ENCODE peak calls at places on chromosome 15, in six cellular contexts. F is RWPE1, U is AG04450, W is right lobe of liver, B is astrocyte of the spinal cord, A is endothelial cell. R is an unnamed sample.
A peak's percentile ranks its signal among the peaks of the same experiment; 100 is the strongest.

GRCh38 chr15:51828621-51829359 is 663 bp upstream of the TMOD3 start:
- DNase-seq in U (no peak), W (no peak), F (peak; percentile 86), A (no peak), B (no peak), R (no peak)

GRCh38 chr15:58274885-58275284 is 136.7 kb downstream of the AQP9 start:
- DNase-seq in U (no peak), A (no peak), W (no peak), F (no peak), B (no peak), R (no peak)

GRCh38 chr15:29207027-29207757 is 62.4 kb downstream of the NSMCE3 start:
- DNase-seq in U (no peak), A (no peak), F (no peak), W (no peak), B (no peak), R (no peak)

GRCh38 chr15:65376767-65377104 is 1.1 kb downstream of the IGDCC3 start:
- DNase-seq in A (no peak), F (no peak), W (no peak), B (no peak), U (no peak), R (peak; percentile 4)

GRCh38 chr15:90101130-90101968 is 919 bp downstream of the IDH2 start:
- DNase-seq in A (peak; percentile 54), W (peak; percentile 91), B (no peak), F (no peak), U (no peak), R (no peak)

GRCh38 chr15:85875756-85876155 is 81.0 kb upstream of the KLHL25 start:
- DNase-seq in F (no peak), A (no peak), B (no peak), U (no peak), W (no peak), R (no peak)

GRCh38 chr15:81379269-81379668 is 5.3 kb upstream of the TMC3 start:
- DNase-seq in B (no peak), U (no peak), A (no peak), W (no peak), F (no peak), R (no peak)

GRCh38 chr15:43279496-43279895 is 12.8 kb upstream of the TGM5 start:
- DNase-seq in U (no peak), F (no peak), W (no peak), B (no peak), A (no peak), R (no peak)

GRCh38 chr15:83919319-83919830 is 265.5 kb downstream of the ADAMTSL3 start:
- DNase-seq in U (no peak), B (no peak), F (no peak), W (no peak), A (no peak), R (no peak)

GRCh38 chr15:35381328-35381727 is 164.6 kb downstream of the DPH6 start:
- DNase-seq in B (no peak), A (no peak), W (no peak), F (no peak), U (no peak), R (no peak)

GRCh38 chr15:62951481-62951880 is 91.1 kb upstream of the TPM1 start:
- DNase-seq in U (no peak), F (no peak), A (no peak), W (no peak), B (no peak), R (no peak)

GRCh38 chr15:67251318-67251717 is 3.1 kb downstream of the AAGAB start:
- DNase-seq in A (no peak), F (no peak), U (no peak), W (no peak), B (no peak), R (no peak)

GRCh38 chr15:74240002-74240568 is 4.0 kb downstream of the CCDC33 start:
- DNase-seq in W (peak; percentile 94), F (peak; percentile 87), A (peak; percentile 32), U (no peak), B (peak; percentile 79), R (no peak)

GRCh38 chr15:70863450-70864218 is 9.7 kb upstream of the LARP6 start:
- DNase-seq in B (peak; percentile 89), A (no peak), W (no peak), U (no peak), F (peak; percentile 88), R (no peak)

GRCh38 chr15:98727115-98728040 is 79.0 kb downstream of the IGF1R start:
- DNase-seq in A (peak; percentile 71), U (peak; percentile 79), B (peak; percentile 97), W (peak; percentile 51), F (peak; percentile 98), R (peak; percentile 99)

GRCh38 chr15:80778964-80779657 is at the start of gene CEMIP:
- DNase-seq in U (peak; percentile 55), B (peak; percentile 78), F (peak; percentile 86), W (peak; percentile 73), A (peak; percentile 95), R (peak; percentile 96)

GRCh38 chr15:43998607-43999006 is 171.8 kb downstream of the WDR76 start:
- DNase-seq in W (no peak), B (peak; percentile 56), A (no peak), U (peak; percentile 29), F (no peak), R (no peak)

GRCh38 chr15:98955331-98955730 is 52.3 kb downstream of the PGPEP1L start:
- DNase-seq in W (no peak), U (no peak), A (no peak), B (no peak), F (no peak), R (peak; percentile 58)

GRCh38 chr15:85339976-85340665 is 40.3 kb upstream of the AKAP13 start:
- DNase-seq in U (no peak), A (no peak), B (no peak), W (no peak), F (no peak), R (no peak)

GRCh38 chr15:54035616-54036015 is 57.4 kb downstream of the UNC13C start:
- DNase-seq in F (no peak), U (no peak), B (no peak), W (no peak), A (no peak), R (no peak)

GRCh38 chr15:29859981-29860745 is 37.9 kb upstream of the TJP1 start:
- DNase-seq in A (no peak), W (no peak), F (no peak), B (peak; percentile 84), U (peak; percentile 49), R (no peak)

GRCh38 chr15:53625260-53625659 is 134.2 kb downstream of the WDR72 start:
- DNase-seq in A (no peak), F (no peak), B (no peak), W (no peak), U (no peak), R (no peak)

GRCh38 chr15:89167267-89168176 is 53.9 kb downstream of the RLBP1 start:
- DNase-seq in F (peak; percentile 81), A (no peak), W (no peak), U (no peak), B (peak; percentile 79), R (no peak)

GRCh38 chr15:48862705-48863104 is 15.2 kb upstream of the EID1 start:
- DNase-seq in U (no peak), B (no peak), W (no peak), A (no peak), F (no peak), R (no peak)

GRCh38 chr15:43794269-43795037 is 2.3 kb downstream of the SERF2 start:
- DNase-seq in F (no peak), U (no peak), B (peak; percentile 41), A (no peak), W (no peak), R (no peak)

GRCh38 chr15:70406624-70407390 is 309.1 kb upstream of the TLE3 start:
- DNase-seq in U (no peak), W (peak; percentile 85), F (no peak), A (no peak), B (no peak), R (no peak)

GRCh38 chr15:66931768-66932633 is 133.4 kb upstream of the SMAD3 start:
- DNase-seq in A (no peak), W (peak; percentile 40), B (peak; percentile 59), U (no peak), F (peak; percentile 85), R (no peak)

GRCh38 chr15:41483519-41483918 is 10.2 kb upstream of the ITPKA start:
- DNase-seq in F (no peak), B (no peak), A (no peak), W (no peak), U (no peak), R (no peak)

GRCh38 chr15:52010633-52011595 is 8.1 kb upstream of the MAPK6 start:
- DNase-seq in W (no peak), F (peak; percentile 74), A (no peak), U (peak; percentile 72), B (peak; percentile 84), R (no peak)

GRCh38 chr15:76333720-76334437 is 2.7 kb upstream of the ISL2 start:
- DNase-seq in F (peak; percentile 27), A (no peak), B (no peak), W (no peak), U (no peak), R (no peak)
- TF ChIP-seq CTCF in F (no peak), A (no peak), B (peak; percentile 37), W (peak; percentile 13), U (peak; percentile 34), R (peak; percentile 53)

GRCh38 chr15:37682304-37682703 is 252.1 kb upstream of the TMCO5A start:
- DNase-seq in B (peak; percentile 32), U (no peak), A (no peak), W (no peak), F (peak; percentile 5), R (no peak)
- TF ChIP-seq CTCF in B (peak; percentile 32), U (peak; percentile 38), A (no peak), W (peak; percentile 23), F (no peak), R (peak; percentile 58)

DNA sequence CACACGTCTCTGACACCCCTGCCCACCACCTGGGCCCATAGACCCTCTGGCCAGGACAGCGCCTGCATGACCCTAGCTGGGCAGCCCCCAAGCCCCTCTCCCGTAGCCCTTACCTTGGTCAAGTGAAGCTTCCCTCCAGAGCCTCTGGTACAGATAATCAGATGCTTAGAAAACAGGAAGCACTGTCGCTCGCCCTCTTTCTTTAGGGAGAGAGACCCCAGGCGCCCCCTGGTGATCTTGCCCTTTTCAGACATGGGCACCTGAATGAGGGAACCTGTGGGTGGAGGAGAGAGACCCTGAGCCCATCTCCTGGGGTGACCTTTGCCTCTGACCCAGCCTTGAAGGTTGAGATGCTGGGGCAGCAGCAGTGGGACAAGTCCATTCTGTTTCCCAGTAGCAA is 65.4 kb downstream of the RASGRF1 start:
- DNase-seq in B (no peak), A (peak; percentile 40), F (no peak), U (no peak), W (no peak), R (no peak)
- TF ChIP-seq CTCF in B (no peak), A (no peak), F (no peak), U (peak; percentile 9), W (peak; percentile 8), R (peak; percentile 29)

GRCh38 chr15:101120961-101121360 is 130.9 kb downstream of the CHSY1 start:
- DNase-seq in W (no peak), U (no peak), F (no peak), B (no peak), A (no peak), R (no peak)

GRCh38 chr15:101122806-101123205 is 129.0 kb downstream of the CHSY1 start:
- DNase-seq in W (no peak), A (no peak), B (no peak), U (no peak), F (no peak), R (no peak)

GRCh38 chr15:101122266-101122665 is 129.6 kb downstream of the CHSY1 start:
- DNase-seq in W (no peak), A (no peak), U (no peak), B (no peak), F (no peak), R (no peak)

GRCh38 chr15:101120473-101120872 is 131.4 kb downstream of the CHSY1 start:
- DNase-seq in F (no peak), U (no peak), B (no peak), W (no peak), A (no peak), R (no peak)

GRCh38 chr15:101121511-101122090 is 130.2 kb downstream of the CHSY1 start:
- DNase-seq in A (peak; percentile 56), W (peak; percentile 68), F (no peak), B (peak; percentile 76), U (no peak), R (no peak)
- TF ChIP-seq CTCF in A (no peak), W (peak; percentile 13), F (no peak), B (peak; percentile 56), U (peak; percentile 59), R (peak; percentile 69)

R was measured in chondrocyte.